ENCODE peak calls at places on chromosomes 16 and 17, in four cellular contexts. S is HCT116, E is K562, Y is HepG2. J is an unnamed sample.

GRCh38 chr17:71436479-71436878 is 684.3 kb upstream of the SOX9 start:
- DNase-seq in S (no peak), E (no peak), Y (no peak), J (no peak)

GRCh38 chr16:22945361-22945760 is 131.4 kb downstream of the HS3ST2 start:
- DNase-seq in S (no peak), E (no peak), Y (no peak), J (no peak)

GRCh38 chr16:23229714-23230113 is 47.2 kb downstream of the SCNN1G start:
- DNase-seq in S (no peak), E (no peak), Y (no peak), J (no peak)

GRCh38 chr16:12321363-12321762 is 344.8 kb downstream of the SNX29 start:
- DNase-seq in S (no peak), E (no peak), Y (peak; percentile 66), J (no peak)

GRCh38 chr17:42704495-42705494 is 22.5 kb downstream of the CNTNAP1 start:
- DNase-seq in S (no peak), E (no peak), Y (no peak), J (no peak)

GRCh38 chr17:75267403-75268232 is 3.4 kb downstream of the MIF4GD start:
- DNase-seq in S (no peak), E (peak; percentile 68), Y (peak; percentile 86), J (no peak)

GRCh38 chr17:78122221-78122990 is 6.1 kb downstream of the TMC6 start:
- DNase-seq in S (no peak), E (no peak), Y (no peak), J (no peak)

GRCh38 chr16:52786105-52786504 is 239.2 kb upstream of the TOX3 start:
- DNase-seq in S (no peak), E (no peak), Y (no peak), J (no peak)

GRCh38 chr16:84851192-84852127 is 31.7 kb downstream of the CRISPLD2 start:
- DNase-seq in S (no peak), E (no peak), Y (peak; percentile 94), J (peak; percentile 81)

GRCh38 chr16:9469512-9469911 is 378.1 kb downstream of the HAPSTR1 start:
- DNase-seq in S (no peak), E (no peak), Y (peak; percentile 62), J (no peak)

GRCh38 chr17:29102741-29103181 is 59.8 kb downstream of the PIPOX start:
- DNase-seq in S (no peak), E (no peak), Y (no peak), J (no peak)

GRCh38 chr17:58277107-58277506 is 3.6 kb downstream of the MPO start:
- DNase-seq in S (peak; percentile 18), E (peak; percentile 64), Y (no peak), J (no peak)

GRCh38 chr17:5885336-5885735 is 184.8 kb upstream of the WSCD1 start:
- DNase-seq in S (no peak), E (no peak), Y (no peak), J (no peak)

GRCh38 chr17:78731904-78732303 is 50.2 kb downstream of the CYTH1 start:
- DNase-seq in S (no peak), E (no peak), Y (no peak), J (no peak)

GRCh38 chr16:878071-878784 is 77.7 kb upstream of the GNG13 start:
- DNase-seq in S (peak; percentile 44), E (no peak), Y (no peak), J (no peak)

GRCh38 chr17:36752096-36752888 is 150.9 kb downstream of the MRM1 start:
- DNase-seq in S (no peak), E (no peak), Y (no peak), J (no peak)

GRCh38 chr17:1865252-1866037 is 35.6 kb downstream of the RPA1 start:
- DNase-seq in S (peak; percentile 4), E (peak; percentile 51), Y (peak; percentile 35), J (peak; percentile 18)

GRCh38 chr16:85935957-85936760 is 37.2 kb downstream of the IRF8 start:
- DNase-seq in S (no peak), E (no peak), Y (no peak), J (no peak)

GRCh38 chr17:42378597-42379594 is 9.3 kb downstream of the STAT3 start:
- DNase-seq in S (no peak), E (no peak), Y (no peak), J (no peak)

GRCh38 chr17:61294777-61295176 is 104.9 kb upstream of the TBX2 start:
- DNase-seq in S (peak; percentile 10), E (no peak), Y (no peak), J (no peak)

GRCh38 chr17:43020789-43021738 is 1.1 kb downstream of the VAT1 start:
- DNase-seq in S (no peak), E (peak; percentile 89), Y (peak; percentile 63), J (peak; percentile 33)

GRCh38 chr17:7992516-7992915 is 9.9 kb upstream of the GUCY2D start:
- DNase-seq in S (no peak), E (no peak), Y (no peak), J (no peak)

GRCh38 chr17:50904522-50905459 is 38.6 kb upstream of the TOB1 start:
- DNase-seq in S (no peak), E (no peak), Y (peak; percentile 78), J (no peak)

GRCh38 chr17:75412455-75413317 is 7.2 kb upstream of the GRB2 start:
- DNase-seq in S (peak; percentile 75), E (peak; percentile 75), Y (peak; percentile 79), J (peak; percentile 47)

GRCh38 chr16:89038221-89038721 is 55.4 kb upstream of the ACSF3 start:
- DNase-seq in S (no peak), E (no peak), Y (no peak), J (no peak)

GRCh38 chr17:74408262-74408661 is 23.6 kb upstream of the GPRC5C start:
- DNase-seq in S (no peak), E (peak; percentile 69), Y (peak; percentile 71), J (no peak)

GRCh38 chr16:69276143-69277115 is 34.7 kb upstream of the VPS4A start:
- DNase-seq in S (no peak), E (no peak), Y (no peak), J (no peak)

GRCh38 chr16:84266451-84266850 is 26.6 kb upstream of the KCNG4 start:
- DNase-seq in S (peak; percentile 93), E (peak; percentile 88), Y (peak; percentile 90), J (no peak)

GRCh38 chr16:81527477-81528178 is 83.0 kb downstream of the CMIP start:
- DNase-seq in S (no peak), E (no peak), Y (no peak), J (no peak)
- H3K4me3 ChIP-seq in S (no peak overlapping the region), E (no peak overlapping the region), Y (no peak overlapping the region), J (no peak overlapping the region)

DNA sequence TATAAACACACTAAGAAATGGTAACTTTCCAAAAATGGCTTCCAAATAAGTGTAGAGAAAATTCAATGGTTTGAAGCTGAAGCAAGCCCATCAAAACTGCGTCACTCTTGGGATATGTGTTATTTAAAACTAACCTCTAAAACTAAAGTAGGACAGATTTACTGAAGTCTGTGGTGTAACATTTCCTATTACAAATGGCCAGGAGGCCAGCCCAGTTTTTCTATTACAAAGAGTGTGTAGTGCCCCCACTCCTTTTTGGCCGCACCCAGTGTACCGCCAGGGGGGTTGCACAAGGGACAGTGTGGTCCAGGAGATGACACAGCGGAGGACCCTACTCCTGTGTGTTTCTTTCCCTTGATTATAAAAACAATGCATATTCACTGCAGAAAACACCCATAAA is 50.7 kb upstream of the ERN1 start:
- DNase-seq in S (no peak), E (no peak), Y (no peak), J (no peak)
- TF ChIP-seq TCF7L2 in S (no peak), E (no peak), Y (no peak), J (no peak)

GRCh38 chr17:81206657-81207056 is 16.1 kb downstream of the CEP131 start:
- DNase-seq in S (no peak), E (no peak), Y (no peak), J (no peak)

GRCh38 chr17:81206166-81206565 is 16.6 kb downstream of the CEP131 start:
- DNase-seq in S (no peak), E (no peak), Y (no peak), J (no peak)

GRCh38 chr17:81209141-81209540 is 13.6 kb downstream of the CEP131 start:
- DNase-seq in S (no peak), E (no peak), Y (no peak), J (no peak)

GRCh38 chr17:81208651-81209050 is 14.1 kb downstream of the CEP131 start:
- DNase-seq in S (no peak), E (no peak), Y (no peak), J (no peak)

GRCh38 chr17:81207610-81208581 is 14.9 kb downstream of the CEP131 start:
- DNase-seq in S (no peak), E (no peak), Y (no peak), J (no peak)
- TF ChIP-seq POLR2AphosphoS5 in S (no peak), E (no peak), Y (no peak), J (no peak)

GRCh38 chr17:38426441-38426840 is 1.8 kb upstream of the ARHGAP23 start:
- DNase-seq in S (no peak), E (no peak), Y (no peak), J (no peak)

GRCh38 chr17:38428150-38428642 is at the start of gene ARHGAP23:
- DNase-seq in S (no peak), E (peak; percentile 63), Y (no peak), J (no peak)

GRCh38 chr17:38428643-38429371 is 543 bp downstream of the ARHGAP23 start:
- DNase-seq in S (no peak), E (no peak), Y (no peak), J (no peak)

GRCh38 chr17:38425744-38426143 is 2.5 kb upstream of the ARHGAP23 start:
- DNase-seq in S (no peak), E (no peak), Y (no peak), J (no peak)

GRCh38 chr17:38427160-38427949 is 909 bp upstream of the ARHGAP23 start:
- DNase-seq in S (no peak), E (no peak), Y (no peak), J (no peak)
- H3K4me3 ChIP-seq in S (peak overlapping the region; percentile 64), E (no peak overlapping the region), Y (peak overlapping the region; percentile 4), J (peak overlapping the region; percentile 64)

GRCh38 chr17:3891626-3892094 is 1.2 kb downstream of the CAMKK1 start:
- DNase-seq in S (no peak), E (no peak), Y (no peak), J (no peak)

GRCh38 chr17:3893003-3893719 is at the start of gene CAMKK1:
- DNase-seq in S (peak; percentile 45), E (peak; percentile 97), Y (peak; percentile 77), J (no peak)

GRCh38 chr17:3893720-3894116 is 865 bp upstream of the CAMKK1 start:
- DNase-seq in S (no peak), E (no peak), Y (no peak), J (no peak)

GRCh38 chr17:3890893-3891219 is 2.0 kb downstream of the CAMKK1 start:
- DNase-seq in S (no peak), E (no peak), Y (no peak), J (no peak)

GRCh38 chr17:3892095-3892998 is 506 bp downstream of the CAMKK1 start:
- DNase-seq in S (no peak), E (peak; percentile 46), Y (peak; percentile 19), J (no peak)
- TF ChIP-seq TCF7L2 in S (no peak), E (no peak), Y (no peak), J (no peak)

GRCh38 chr17:82153295-82153691 is 55.3 kb upstream of the FASN start:
- DNase-seq in S (no peak), E (no peak), Y (no peak), J (no peak)

GRCh38 chr17:82152114-82152513 is 54.1 kb upstream of the FASN start:
- DNase-seq in S (no peak), E (no peak), Y (no peak), J (no peak)

GRCh38 chr17:82153745-82154375 is 55.8 kb upstream of the FASN start:
- DNase-seq in S (peak; percentile 54), E (peak; percentile 88), Y (peak; percentile 74), J (peak; percentile 28)

GRCh38 chr17:82151106-82151957 is 53.3 kb upstream of the FASN start:
- DNase-seq in S (no peak), E (no peak), Y (no peak), J (no peak)

GRCh38 chr17:82152556-82153294 is 54.7 kb upstream of the FASN start:
- DNase-seq in S (no peak), E (no peak), Y (no peak), J (no peak)
- TF ChIP-seq POLR2AphosphoS5 in S (no peak), E (no peak), Y (no peak), J (no peak)

J was measured in Panc1.